ENCODE peak calls at places on chromosome 10, in five cellular contexts. J, D, M, U and S are unnamed samples.

GRCh38 chr10:70458329-70459060 is 17.0 kb upstream of the NODAL start:
- DNase-seq in J (peak), D (peak), M (peak), U (no peak), S (peak)

GRCh38 chr10:33939892-33940291 is 605.4 kb upstream of the NRP1 start:
- DNase-seq in J (no peak), D (no peak), M (no peak), U (no peak), S (no peak)

GRCh38 chr10:76119515-76119914 is 688.1 kb downstream of the LRMDA start:
- DNase-seq in J (no peak), D (no peak), M (no peak), U (no peak), S (no peak)

GRCh38 chr10:24622781-24623301 is 100.8 kb downstream of the ARHGAP21 start:
- DNase-seq in J (no peak), D (no peak), M (peak), U (no peak), S (no peak)

GRCh38 chr10:77638766-77639101 is 1.1 kb upstream of the KCNMA1 start:
- DNase-seq in J (no peak), D (no peak), M (no peak), U (no peak), S (no peak)

GRCh38 chr10:74419491-74420466 is 268.8 kb downstream of the ADK start:
- DNase-seq in J (peak), D (no peak), M (no peak), U (peak), S (no peak)

GRCh38 chr10:52056296-52056695 is 257.8 kb upstream of the DKK1 start:
- DNase-seq in J (no peak), D (no peak), M (no peak), U (no peak), S (no peak)

GRCh38 chr10:66837990-66838389 is 87.8 kb upstream of the LRRTM3 start:
- DNase-seq in J (peak), D (no peak), M (no peak), U (no peak), S (no peak)

GRCh38 chr10:114541081-114541833 is 116.8 kb downstream of the ABLIM1 start:
- DNase-seq in J (no peak), D (peak), M (peak), U (no peak), S (no peak)

GRCh38 chr10:129848571-129849451 is 115.3 kb downstream of the EBF3 start:
- DNase-seq in J (no peak), D (no peak), M (no peak), U (no peak), S (no peak)

GRCh38 chr10:49096890-49097445 is 18.4 kb downstream of the VSTM4 start:
- DNase-seq in J (no peak), D (peak), M (no peak), U (no peak), S (no peak)

GRCh38 chr10:71338728-71339495 is 19.9 kb downstream of the SLC29A3 start:
- DNase-seq in J (no peak), D (no peak), M (no peak), U (no peak), S (no peak)

GRCh38 chr10:34794835-34795234 is 20.3 kb downstream of the PARD3 start:
- DNase-seq in J (no peak), D (no peak), M (no peak), U (no peak), S (no peak)

GRCh38 chr10:133128126-133129081 is 31.6 kb upstream of the KNDC1 start:
- DNase-seq in J (no peak), D (peak), M (no peak), U (no peak), S (no peak)

GRCh38 chr10:51422311-51423120 is 276.9 kb downstream of the CSTF2T start:
- DNase-seq in J (peak), D (no peak), M (no peak), U (no peak), S (no peak)

GRCh38 chr10:49009231-49009979 is 69.8 kb upstream of the LRRC18 start:
- DNase-seq in J (no peak), D (no peak), M (no peak), U (no peak), S (no peak)

GRCh38 chr10:31343551-31343950 is 24.5 kb downstream of the ZEB1 start:
- DNase-seq in J (no peak), D (no peak), M (no peak), U (no peak), S (no peak)

GRCh38 chr10:114767589-114768393 is 53.8 kb upstream of the FHIP2A start:
- DNase-seq in J (peak), D (peak), M (peak), U (no peak), S (peak)

GRCh38 chr10:97416565-97416964 is 9.4 kb upstream of the PGAM1 start:
- DNase-seq in J (no peak), D (no peak), M (no peak), U (no peak), S (no peak)

GRCh38 chr10:131858583-131859340 is 42.0 kb upstream of the PPP2R2D start:
- DNase-seq in J (no peak), D (peak), M (no peak), U (no peak), S (no peak)

GRCh38 chr10:7406712-7407333 is 4.0 kb downstream of the SFMBT2 start:
- DNase-seq in J (no peak), D (no peak), M (no peak), U (no peak), S (no peak)

GRCh38 chr10:35542303-35542702 is 62.8 kb upstream of the GJD4 start:
- DNase-seq in J (no peak), D (no peak), M (no peak), U (no peak), S (no peak)

GRCh38 chr10:5089869-5090268 is 4.3 kb upstream of the AKR1C3 start:
- DNase-seq in J (peak), D (no peak), M (no peak), U (no peak), S (no peak)

GRCh38 chr10:8444630-8445029 is 390.1 kb downstream of the GATA3 start:
- DNase-seq in J (no peak), D (no peak), M (no peak), U (no peak), S (no peak)

GRCh38 chr10:46171661-46172060 is 115.1 kb upstream of the ANTXRL start:
- DNase-seq in J (no peak), D (no peak), M (no peak), U (no peak), S (no peak)

GRCh38 chr10:4656576-4657194 is 169.3 kb upstream of the AKR1E2 start:
- DNase-seq in J (peak), D (peak), M (no peak), U (peak), S (no peak)

GRCh38 chr10:132364594-132364970 is 32.4 kb upstream of the PWWP2B start:
- DNase-seq in J (no peak), D (peak), M (no peak), U (no peak), S (peak)

GRCh38 chr10:124172241-124172661 is 78.9 kb upstream of the CHST15 start:
- DNase-seq in J (no peak), D (no peak), M (no peak), U (no peak), S (no peak)

GRCh38 chr10:1779796-1780195 is 42.5 kb upstream of the ADARB2 start:
- DNase-seq in J (no peak), D (no peak), M (no peak), U (no peak), S (no peak)

GRCh38 chr10:132255489-132256344 is 52.0 kb downstream of the STK32C start:
- DNase-seq in J (no peak), D (no peak), M (no peak), U (no peak), S (no peak)

GRCh38 chr10:26738354-26738753 is 40.9 kb downstream of the PDSS1 start:
- DNase-seq in J (no peak), D (no peak), M (no peak), U (no peak), S (no peak)

GRCh38 chr10:6171891-6172354 is 30.8 kb upstream of the PFKFB3 start:
- DNase-seq in J (no peak), D (peak), M (peak), U (no peak), S (no peak)

GRCh38 chr10:93070378-93071176 is 3.1 kb upstream of the CYP26A1 start:
- DNase-seq in J (no peak), D (no peak), M (no peak), U (no peak), S (no peak)

GRCh38 chr10:72834183-72834825 is 59.2 kb upstream of the OIT3 start:
- DNase-seq in J (peak), D (no peak), M (peak), U (peak), S (peak)

GRCh38 chr10:13115832-13116793 is 16.1 kb downstream of the OPTN start:
- DNase-seq in J (no peak), D (no peak), M (no peak), U (no peak), S (no peak)

GRCh38 chr10:13614530-13615332 is 28.0 kb downstream of the PRPF18 start:
- DNase-seq in J (no peak), D (no peak), M (no peak), U (no peak), S (no peak)

GRCh38 chr10:85891471-85891870 is 475.1 kb downstream of the GRID1 start:
- DNase-seq in J (no peak), D (no peak), M (no peak), U (no peak), S (no peak)

GRCh38 chr10:100009283-100009792 is 409 bp downstream of the DNMBP start:
- DNase-seq in J (peak), D (no peak), M (peak), U (peak), S (peak)